ENCODE peak calls at places on chromosomes 2 and 18, in nine cellular contexts. A is naive B cell; X is Right ventricle myocardium superior; T is T-helper 17 cell; B is natural killer cell; G is CD4-positive, alpha-beta T cell; D is left ventricle myocardium superior; E is upper lobe of right lung; U is DND-41. I is an unnamed sample.

GRCh38 chr2:10204326-10205200 is 82.0 kb downstream of the RRM2 start:
- ATAC-seq in U (peak; percentile 34), X (no peak), G (no peak), D (no peak), A (no peak), B (no peak), T (no peak), E (peak; percentile 28), I (no peak)

GRCh38 chr2:178478442-178479274 is at the start of gene FKBP7:
- ATAC-seq in A (peak; percentile 75), G (peak; percentile 82), B (peak; percentile 81), T (peak; percentile 82), E (peak; percentile 86), U (peak; percentile 73), X (peak; percentile 87), D (peak; percentile 84), I (peak; percentile 88)

GRCh38 chr2:10312437-10312957 is 9.8 kb downstream of the HPCAL1 start:
- ATAC-seq in U (no peak), D (no peak), G (no peak), A (no peak), X (no peak), T (no peak), B (no peak), E (no peak), I (no peak)

GRCh38 chr2:83587309-83587708 is 871.8 kb downstream of the SUCLG1 start:
- ATAC-seq in E (no peak), D (no peak), A (no peak), U (no peak), B (no peak), T (no peak), G (no peak), X (no peak), I (no peak)

GRCh38 chr18:43797347-43797746 is 520.1 kb upstream of the SYT4 start:
- ATAC-seq in T (no peak), D (no peak), A (no peak), U (no peak), X (no peak), G (no peak), B (no peak), E (no peak), I (no peak)

GRCh38 chr2:174395284-174395968 is at the start of gene SCRN3:
- ATAC-seq in A (peak; percentile 90), E (peak; percentile 99), D (peak; percentile 96), G (peak; percentile 86), U (peak; percentile 91), B (peak; percentile 92), X (peak; percentile 94), T (peak; percentile 90), I (peak; percentile 89)

GRCh38 chr2:122105171-122105884 is 349.9 kb downstream of the TSN start:
- ATAC-seq in A (no peak), E (no peak), T (no peak), G (no peak), B (no peak), D (no peak), X (no peak), U (no peak), I (no peak)

GRCh38 chr2:25757906-25758305 is 84.5 kb upstream of the DTNB start:
- ATAC-seq in D (no peak), B (no peak), T (no peak), U (no peak), A (no peak), E (no peak), X (no peak), G (no peak), I (peak; percentile 79)

GRCh38 chr2:181907005-181907549 is 15.5 kb downstream of the ITPRID2 start:
- ATAC-seq in T (no peak), D (no peak), E (no peak), U (no peak), A (no peak), X (no peak), B (no peak), G (no peak), I (no peak)

GRCh38 chr18:61587865-61588264 is 254.6 kb downstream of the CDH20 start:
- ATAC-seq in X (no peak), A (no peak), E (no peak), G (no peak), T (no peak), U (no peak), B (no peak), D (no peak), I (no peak)

GRCh38 chr2:61995515-61995914 is 90.0 kb downstream of the COMMD1 start:
- ATAC-seq in A (no peak), D (peak; percentile 83), E (no peak), G (no peak), B (no peak), U (no peak), T (no peak), X (peak; percentile 82), I (no peak)

GRCh38 chr18:79554945-79555645 is 124.5 kb upstream of the CTDP1 start:
- ATAC-seq in X (no peak), T (no peak), E (no peak), U (no peak), B (no peak), D (no peak), A (no peak), G (no peak), I (no peak)

GRCh38 chr2:240296104-240296406 is 139.4 kb upstream of the GPC1 start:
- ATAC-seq in B (no peak), A (no peak), D (no peak), T (no peak), U (no peak), E (no peak), X (no peak), G (no peak), I (no peak)

GRCh38 chr2:127719301-127720218 is 18.3 kb downstream of the SFT2D3 start:
- ATAC-seq in X (no peak), B (no peak), U (no peak), G (no peak), A (no peak), E (peak; percentile 34), T (no peak), D (no peak), I (peak; percentile 22)

GRCh38 chr2:20212871-20213503 is 11.9 kb downstream of the SDC1 start:
- ATAC-seq in B (no peak), X (no peak), A (no peak), E (peak; percentile 71), U (no peak), D (peak; percentile 22), T (no peak), G (no peak), I (peak; percentile 68)

GRCh38 chr2:96913398-96914202 is 43.7 kb upstream of the SEMA4C start:
- ATAC-seq in B (peak; percentile 79), G (peak; percentile 84), E (peak; percentile 65), D (peak; percentile 5), X (no peak), A (peak; percentile 79), U (peak; percentile 94), T (peak; percentile 85), I (no peak)

GRCh38 chr2:100184055-100184737 is 41.8 kb upstream of the AFF3 start:
- ATAC-seq in E (peak; percentile 16), A (no peak), B (no peak), T (no peak), G (no peak), X (peak; percentile 7), U (no peak), D (no peak), I (no peak)

GRCh38 chr2:53793261-53793660 is 6.4 kb downstream of the ERLEC1 start:
- ATAC-seq in E (no peak), G (no peak), X (no peak), A (no peak), D (no peak), B (no peak), U (no peak), T (no peak), I (no peak)

GRCh38 chr18:47777626-47778025 is 152.8 kb downstream of the SMAD2 start:
- ATAC-seq in E (peak; percentile 36), U (no peak), X (no peak), T (no peak), B (peak; percentile 70), A (no peak), D (no peak), G (no peak), I (no peak)

GRCh38 chr2:120971866-120972265 is 236.2 kb downstream of the GLI2 start:
- ATAC-seq in B (no peak), X (no peak), E (no peak), A (no peak), D (no peak), G (no peak), U (no peak), T (no peak), I (no peak)

GRCh38 chr2:47313728-47314127 is 89.2 kb upstream of the MSH2 start:
- ATAC-seq in U (peak; percentile 37), G (no peak), T (no peak), X (no peak), E (no peak), A (no peak), D (no peak), B (no peak), I (no peak)

GRCh38 chr2:11365096-11365856 is 20.8 kb upstream of the ROCK2 start:
- ATAC-seq in T (no peak), G (no peak), B (no peak), X (no peak), U (no peak), E (no peak), A (no peak), D (no peak), I (no peak)

GRCh38 chr2:158651358-158652057 is 143.6 kb upstream of the DAPL1 start:
- ATAC-seq in G (no peak), U (peak; percentile 27), B (no peak), T (no peak), E (no peak), D (peak; percentile 97), A (no peak), X (peak; percentile 91), I (peak; percentile 77)

GRCh38 chr2:86788881-86789686 is 1.6 kb downstream of the CD8A start:
- ATAC-seq in B (no peak), U (no peak), A (no peak), X (peak; percentile 23), T (no peak), G (no peak), D (peak; percentile 3), E (no peak), I (no peak)

GRCh38 chr2:121149384-121149783 is 135.6 kb downstream of the TFCP2L1 start:
- ATAC-seq in U (no peak), B (no peak), E (no peak), X (peak; percentile 36), D (peak; percentile 66), T (no peak), A (no peak), G (no peak), I (no peak)

GRCh38 chr2:192354512-192355244 is 159.9 kb upstream of the TMEFF2 start:
- ATAC-seq in E (no peak), X (no peak), B (no peak), G (no peak), U (no peak), D (no peak), T (no peak), A (no peak), I (no peak)

GRCh38 chr2:88091943-88092342 is 24.3 kb downstream of the SMYD1 start:
- ATAC-seq in B (no peak), T (no peak), X (no peak), U (no peak), A (peak; percentile 70), G (no peak), E (no peak), D (no peak), I (no peak)

GRCh38 chr2:109013046-109013445 is 24.0 kb upstream of the EDAR start:
- ATAC-seq in U (no peak), D (no peak), A (no peak), B (no peak), X (no peak), T (no peak), G (no peak), E (no peak), I (peak; percentile 52)

GRCh38 chr2:159042115-159042850 is 73.8 kb downstream of the TANC1 start:
- ATAC-seq in D (peak; percentile 73), B (no peak), E (peak; percentile 39), T (no peak), G (no peak), X (peak; percentile 62), U (no peak), A (no peak), I (peak; percentile 85)

GRCh38 chr2:25854613-25855012 is 23.7 kb downstream of the ASXL2 start:
- ATAC-seq in D (no peak), A (no peak), U (no peak), T (no peak), B (no peak), E (no peak), G (no peak), X (no peak), I (no peak)

GRCh38 chr2:228181098-228182019 is at the start of gene SPHKAP:
- ATAC-seq in G (no peak), X (peak; percentile 91), D (peak; percentile 93), A (no peak), E (peak; percentile 41), B (no peak), T (no peak), U (no peak), I (peak; percentile 8)

I was measured in esophagus mucosa.